ENCODE peak calls at places on chromosomes 2 and 18, in five cellular contexts. G, B, S, M and E are unnamed samples.

GRCh38 chr2:207296265-207296948 is 130.7 kb upstream of the KLF7 start:
- DNase-seq in G (peak; percentile 17), B (peak; percentile 34), S (peak; percentile 22), M (no peak), E (no peak)

GRCh38 chr2:189161894-189162293 is 17.7 kb downstream of the COL5A2 start:
- DNase-seq in G (no peak), B (no peak), S (no peak), M (no peak), E (no peak)

GRCh38 chr2:10325278-10326145 is 22.8 kb downstream of the HPCAL1 start:
- DNase-seq in G (no peak), B (no peak), S (no peak), M (no peak), E (no peak)

GRCh38 chr2:196610796-196611195 is 28.7 kb upstream of the CCDC150 start:
- DNase-seq in G (peak; percentile 30), B (no peak), S (no peak), M (no peak), E (no peak)

GRCh38 chr2:143736904-143737303 is 607.7 kb downstream of the ARHGAP15 start:
- DNase-seq in G (no peak), B (no peak), S (no peak), M (no peak), E (no peak)

GRCh38 chr2:232488097-232488711 is 570 bp upstream of the ECEL1 start:
- DNase-seq in G (no peak), B (no peak), S (no peak), M (no peak), E (no peak)

GRCh38 chr2:230541934-230542380 is 126.0 kb downstream of the SP100 start:
- DNase-seq in G (peak; percentile 42), B (peak; percentile 66), S (peak; percentile 66), M (no peak), E (peak; percentile 6)

GRCh38 chr18:61569176-61569892 is 236.1 kb downstream of the CDH20 start:
- DNase-seq in G (peak; percentile 79), B (peak; percentile 77), S (peak; percentile 90), M (no peak), E (peak; percentile 60)

GRCh38 chr2:84846732-84847131 is 34.2 kb downstream of the TRABD2A start:
- DNase-seq in G (no peak), B (peak; percentile 10), S (no peak), M (no peak), E (peak; percentile 3)

GRCh38 chr2:32063310-32064020 is at the start of gene SPAST:
- DNase-seq in G (peak; percentile 96), B (peak; percentile 96), S (peak; percentile 97), M (peak; percentile 99), E (peak; percentile 94)
- TF ChIP-seq CTCF in G (peak; percentile 24), B (peak; percentile 45), S (peak; percentile 49), M (peak; percentile 77), E (peak; percentile 71)

GRCh38 chr2:27123302-27124150 is at the start of gene ABHD1:
- DNase-seq in G (no peak), B (no peak), S (no peak), M (peak; percentile 86), E (no peak)
- TF ChIP-seq CTCF in G (no peak), B (no peak), S (no peak), M (no peak), E (no peak)

GRCh38 chr2:137381731-137382130 is 582.5 kb upstream of the HNMT start:
- DNase-seq in G (no peak), B (no peak), S (no peak), M (no peak), E (no peak)
- TF ChIP-seq CTCF in G (no peak), B (no peak), S (no peak), M (no peak), E (no peak)

GRCh38 chr2:167127135-167127534 is 238.9 kb downstream of the XIRP2 start:
- DNase-seq in G (peak; percentile 63), B (peak; percentile 70), S (peak; percentile 75), M (no peak), E (peak; percentile 27)
- TF ChIP-seq CTCF in G (peak; percentile 53), B (peak; percentile 37), S (peak; percentile 51), M (no peak), E (peak; percentile 70)

GRCh38 chr2:238302751-238303150 is 14.3 kb upstream of the PER2 start:
- DNase-seq in G (no peak), B (no peak), S (no peak), M (no peak), E (no peak)
- TF ChIP-seq CTCF in G (no peak), B (no peak), S (no peak), M (no peak), E (no peak)